ENCODE peak calls at places on chromosomes 13 and 19, in ten cellular contexts. N is breast epithelium, J is spleen, D is transverse colon, F is esophagus muscularis mucosa, K is endothelial cell of umbilical vein, H is HCT116, G is sigmoid colon, T is GM12878, R is K562. B is an unnamed sample.

GRCh38 chr13:57409656-57410055 is 221.9 kb upstream of the PCDH17 start:
- DNase-seq in N (no peak), J (no peak), D (no peak), F (no peak), K (no peak), H (no peak), G (no peak), T (no peak), R (no peak), B (no peak)

GRCh38 chr19:51359294-51359693 is 6.9 kb downstream of the ETFB start:
- DNase-seq in N (no peak), J (no peak), D (no peak), F (no peak), K (no peak), H (no peak), G (no peak), T (no peak), R (no peak), B (no peak)

GRCh38 chr19:4059931-4060620 is 6.6 kb downstream of the ZBTB7A start:
- DNase-seq in N (no peak), J (peak; percentile 93), D (peak; percentile 90), F (no peak), K (no peak), H (no peak), G (peak; percentile 90), T (peak; percentile 28), R (peak; percentile 59), B (peak; percentile 87)

GRCh38 chr19:647566-648284 is 8.0 kb downstream of the FGF22 start:
- DNase-seq in N (no peak), J (peak; percentile 70), D (no peak), F (no peak), K (no peak), H (no peak), G (no peak), T (no peak), R (no peak), B (no peak)

GRCh38 chr13:93922063-93922462 is 557.4 kb downstream of the DCT start:
- DNase-seq in N (no peak), J (no peak), D (no peak), F (no peak), K (no peak), H (no peak), G (no peak), T (no peak), R (no peak), B (no peak)

GRCh38 chr13:86554066-86554465 is 754.8 kb upstream of the SLITRK6 start:
- DNase-seq in N (no peak), J (no peak), D (no peak), F (no peak), K (no peak), H (no peak), G (no peak), T (no peak), R (no peak), B (no peak)

GRCh38 chr13:105814219-105814901 is 721.1 kb downstream of the EFNB2 start:
- DNase-seq in N (no peak), J (no peak), D (no peak), F (no peak), K (no peak), H (peak; percentile 12), G (no peak), T (no peak), R (no peak), B (no peak)

GRCh38 chr13:50208826-50209335 is 193.6 kb downstream of the KCNRG start:
- DNase-seq in N (peak; percentile 53), J (peak; percentile 87), D (peak; percentile 21), F (no peak), K (peak; percentile 77), H (no peak), G (peak; percentile 72), T (no peak), R (peak; percentile 50), B (no peak)

GRCh38 chr13:99355267-99356215 is 48.3 kb upstream of the GPR183 start:
- DNase-seq in N (no peak), J (no peak), D (no peak), F (peak; percentile 62), K (no peak), H (no peak), G (no peak), T (no peak), R (no peak), B (no peak)

GRCh38 chr13:99357920-99358319 is 50.7 kb upstream of the GPR183 start:
- DNase-seq in N (no peak), J (no peak), D (no peak), F (no peak), K (peak; percentile 9), H (no peak), G (no peak), T (no peak), R (no peak), B (no peak)

GRCh38 chr13:99354371-99354951 is 47.3 kb upstream of the GPR183 start:
- DNase-seq in N (no peak), J (no peak), D (no peak), F (peak; percentile 86), K (no peak), H (no peak), G (no peak), T (peak; percentile 66), R (no peak), B (no peak)

GRCh38 chr13:99357149-99357596 is 50.0 kb upstream of the GPR183 start:
- DNase-seq in N (no peak), J (no peak), D (no peak), F (no peak), K (peak; percentile 96), H (no peak), G (no peak), T (peak; percentile 61), R (peak; percentile 32), B (no peak)

DNA sequence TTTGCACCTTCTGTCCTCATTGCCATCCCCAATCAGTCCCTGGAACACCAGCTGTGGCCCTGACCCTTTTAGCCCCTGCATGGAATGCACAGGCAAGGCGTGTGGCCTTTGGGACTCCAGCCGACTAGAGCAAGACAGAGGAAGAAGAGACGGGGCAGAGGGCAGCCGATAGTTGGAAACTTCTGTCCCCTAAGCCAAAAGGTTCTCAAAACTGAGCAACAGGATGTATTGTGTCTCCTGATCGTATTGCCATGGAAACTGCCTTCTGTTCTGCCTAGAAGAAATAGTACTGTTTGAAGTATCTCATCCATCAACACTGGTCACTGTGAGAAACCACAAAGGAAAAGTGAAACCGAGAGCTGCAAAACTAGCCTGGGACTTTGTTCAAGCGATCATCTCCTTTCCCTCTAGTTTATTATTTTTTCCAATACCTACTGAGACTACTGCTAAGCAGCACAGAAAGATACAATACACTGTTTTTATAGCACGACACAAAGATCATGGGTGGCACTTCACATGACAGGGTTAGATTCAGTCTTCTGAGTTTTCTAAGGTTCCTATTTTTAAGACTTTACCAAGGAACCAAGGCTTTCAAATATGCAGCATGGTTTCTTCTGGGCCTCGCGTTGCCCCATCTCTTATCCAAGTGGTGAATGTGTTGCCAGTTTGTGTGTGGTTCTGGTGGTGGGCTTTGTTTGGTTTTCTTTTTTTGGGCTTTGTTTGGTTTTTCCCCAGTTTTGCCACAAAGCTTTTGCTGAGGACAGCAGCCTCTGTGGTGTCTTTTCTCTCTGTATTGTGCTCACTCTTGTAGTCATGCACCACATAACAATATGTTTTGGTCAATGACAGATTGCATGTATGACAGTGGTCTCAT is 49.3 kb upstream of the GPR183 start:
- DNase-seq in N (no peak), J (peak; percentile 86), D (peak; percentile 45), F (peak; percentile 91), K (peak; percentile 94), H (no peak), G (no peak), T (peak; percentile 92), R (no peak), B (no peak)
- H3K4me3 ChIP-seq in N (no peak overlapping the region), J (peak overlapping the region; percentile 4), D (peak overlapping the region; percentile 19), F (peak overlapping the region; percentile 26), K (no peak overlapping the region), H (no peak overlapping the region), G (no peak overlapping the region), T (peak overlapping the region; percentile 41), R (no peak overlapping the region), B (no peak overlapping the region)

GRCh38 chr13:30618186-30618937 is 642 bp downstream of the USPL1 start:
- DNase-seq in N (no peak), J (peak; percentile 84), D (peak; percentile 30), F (no peak), K (peak; percentile 48), H (no peak), G (peak; percentile 65), T (no peak), R (no peak), B (no peak)

GRCh38 chr13:30618938-30619289 is 1.2 kb downstream of the USPL1 start:
- DNase-seq in N (no peak), J (no peak), D (no peak), F (no peak), K (no peak), H (no peak), G (no peak), T (no peak), R (no peak), B (no peak)

GRCh38 chr13:30615851-30616311 is 1.8 kb upstream of the USPL1 start:
- DNase-seq in N (no peak), J (no peak), D (no peak), F (no peak), K (peak; percentile 73), H (no peak), G (no peak), T (no peak), R (peak; percentile 9), B (no peak)

GRCh38 chr13:30617315-30618185 is at the start of gene USPL1:
- DNase-seq in N (peak; percentile 98), J (peak; percentile 100), D (peak; percentile 99), F (peak; percentile 99), K (peak; percentile 100), H (peak; percentile 98), G (peak; percentile 99), T (peak; percentile 96), R (peak; percentile 86), B (peak; percentile 99)

DNA sequence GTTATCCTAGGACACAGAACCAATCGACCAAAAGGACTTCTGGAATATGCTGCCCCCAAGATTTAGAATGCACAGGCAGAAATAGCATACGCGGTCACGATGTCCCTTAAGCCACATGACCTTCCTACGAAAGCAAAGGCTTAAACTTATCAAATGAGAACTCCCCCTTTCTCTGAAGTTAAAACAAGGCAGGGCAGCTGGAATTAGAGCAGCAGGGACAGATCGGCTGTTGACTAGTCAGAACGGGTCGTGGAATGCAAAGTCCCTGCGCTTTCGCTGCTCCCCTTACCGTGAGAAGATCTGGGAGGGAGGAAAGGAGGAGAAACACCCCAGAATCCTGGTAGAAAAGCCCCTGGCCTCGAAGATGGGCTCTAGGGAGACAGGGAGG is 799 bp upstream of the USPL1 start:
- DNase-seq in N (peak; percentile 57), J (no peak), D (peak; percentile 71), F (peak; percentile 94), K (peak; percentile 92), H (peak; percentile 78), G (peak; percentile 88), T (peak; percentile 61), R (peak; percentile 30), B (no peak)
- TF ChIP-seq POLR2A in N (no peak), J (peak; percentile 88), D (no peak), F (peak; percentile 3), K (peak; percentile 86), H (peak; percentile 90), G (peak; percentile 70), T (peak; percentile 19), R (peak; percentile 86), B (peak; percentile 85)

GRCh38 chr19:46644720-46645119 is 8.7 kb upstream of the GNG8 start:
- DNase-seq in N (no peak), J (no peak), D (no peak), F (no peak), K (no peak), H (no peak), G (no peak), T (no peak), R (no peak), B (no peak)
- TF ChIP-seq POLR2AphosphoS5 in N (no peak), J (no peak), D (no peak), F (peak; percentile 59), K (no peak), H (no peak), G (no peak), T (no peak), R (no peak), B (peak; percentile 47)

GRCh38 chr19:52896431-52897148 is 845 bp downstream of the ZNF320 start:
- DNase-seq in N (no peak), J (no peak), D (peak; percentile 73), F (no peak), K (no peak), H (no peak), G (no peak), T (no peak), R (peak; percentile 49), B (no peak)

GRCh38 chr19:52889076-52889475 is 8.4 kb downstream of the ZNF320 start:
- DNase-seq in N (no peak), J (no peak), D (no peak), F (no peak), K (no peak), H (no peak), G (no peak), T (no peak), R (no peak), B (no peak)

GRCh38 chr19:52889931-52890330 is 7.5 kb downstream of the ZNF320 start:
- DNase-seq in N (no peak), J (no peak), D (no peak), F (no peak), K (no peak), H (no peak), G (no peak), T (no peak), R (no peak), B (no peak)

GRCh38 chr19:52891336-52891735 is 6.1 kb downstream of the ZNF320 start:
- DNase-seq in N (no peak), J (no peak), D (no peak), F (no peak), K (no peak), H (no peak), G (no peak), T (no peak), R (no peak), B (no peak)
- H3K4me3 ChIP-seq in N (no peak overlapping the region), J (no peak overlapping the region), D (no peak overlapping the region), F (no peak overlapping the region), K (no peak overlapping the region), H (no peak overlapping the region), G (no peak overlapping the region), T (no peak overlapping the region), R (no peak overlapping the region), B (no peak overlapping the region)

B was measured in vagina.